ENCODE peak calls at places on chromosome 15, in six cellular contexts. S is K562, A is A549, W is fibroblast of lung, D is body of pancreas, J is lung. R is an unnamed sample.

GRCh38 chr15:81054236-81054635 is 53.5 kb downstream of the TLNRD1 start:
- DNase-seq in S (no peak), A (no peak), W (peak; percentile 40), D (no peak), J (no peak), R (no peak)

GRCh38 chr15:92650966-92651365 is 4.6 kb downstream of the FAM174B start:
- DNase-seq in S (no peak), A (no peak), W (no peak), D (no peak), J (no peak), R (no peak)

GRCh38 chr15:75031773-75032302 is 8.4 kb downstream of the PPCDC start:
- DNase-seq in S (no peak), A (no peak), W (no peak), D (no peak), J (no peak), R (no peak)

GRCh38 chr15:63050737-63051700 is 8.5 kb downstream of the TPM1 start:
- DNase-seq in S (no peak), A (peak; percentile 96), W (peak; percentile 97), D (no peak), J (no peak), R (no peak)

GRCh38 chr15:62444104-62445027 is 279.3 kb upstream of the C2CD4B start:
- DNase-seq in S (no peak), A (no peak), W (peak; percentile 94), D (no peak), J (no peak), R (no peak)

GRCh38 chr15:81117136-81117535 is 16.9 kb upstream of the CFAP161 start:
- DNase-seq in S (no peak), A (no peak), W (peak; percentile 59), D (no peak), J (no peak), R (no peak)

GRCh38 chr15:85646538-85647091 is 148.1 kb downstream of the KLHL25 start:
- DNase-seq in S (no peak), A (no peak), W (peak; percentile 68), D (no peak), J (no peak), R (no peak)

GRCh38 chr15:82572311-82572710 is 32.1 kb upstream of the RPS17 start:
- DNase-seq in S (no peak), A (no peak), W (no peak), D (no peak), J (no peak), R (no peak)

GRCh38 chr15:56871180-56871579 is 47.3 kb upstream of the TCF12 start:
- DNase-seq in S (no peak), A (peak; percentile 53), W (peak; percentile 77), D (no peak), J (no peak), R (no peak)

GRCh38 chr15:82709421-82710207 is at the start of gene AP3B2:
- DNase-seq in S (peak; percentile 94), A (peak; percentile 77), W (peak; percentile 71), D (peak; percentile 75), J (peak; percentile 70), R (peak; percentile 52)

GRCh38 chr15:35669457-35670045 is 123.6 kb upstream of the DPH6 start:
- DNase-seq in S (no peak), A (no peak), W (no peak), D (no peak), J (no peak), R (no peak)

GRCh38 chr15:28899061-28899738 is 13.4 kb downstream of the APBA2 start:
- DNase-seq in S (no peak), A (no peak), W (no peak), D (no peak), J (no peak), R (no peak)

GRCh38 chr15:33048255-33048654 is 146.3 kb downstream of the FMN1 start:
- DNase-seq in S (no peak), A (peak; percentile 24), W (no peak), D (no peak), J (no peak), R (no peak)

GRCh38 chr15:25268166-25268565 is 170.7 kb downstream of the UBE3A start:
- DNase-seq in S (no peak), A (peak; percentile 11), W (no peak), D (no peak), J (no peak), R (no peak)

GRCh38 chr15:92449476-92449875 is 55.8 kb downstream of the ST8SIA2 start:
- DNase-seq in S (no peak), A (no peak), W (peak; percentile 34), D (no peak), J (no peak), R (no peak)

GRCh38 chr15:27639595-27639994 is 459.5 kb downstream of the OCA2 start:
- DNase-seq in S (no peak), A (no peak), W (no peak), D (no peak), J (no peak), R (no peak)

GRCh38 chr15:71800835-71801745 is 9.3 kb upstream of the NR2E3 start:
- DNase-seq in S (peak; percentile 52), A (peak; percentile 96), W (peak; percentile 93), D (peak; percentile 58), J (peak; percentile 49), R (no peak)

GRCh38 chr15:57640935-57641682 is 49.4 kb downstream of the MYZAP start:
- DNase-seq in S (peak; percentile 19), A (peak; percentile 40), W (peak; percentile 31), D (no peak), J (no peak), R (no peak)

GRCh38 chr15:75815811-75816719 is 27.2 kb upstream of the UBE2Q2 start:
- DNase-seq in S (no peak), A (no peak), W (no peak), D (no peak), J (no peak), R (no peak)

GRCh38 chr15:59616390-59616789 is 4.8 kb downstream of the GCNT3 start:
- DNase-seq in S (no peak), A (peak; percentile 34), W (no peak), D (no peak), J (no peak), R (no peak)

GRCh38 chr15:72195101-72195511 is 2.5 kb downstream of the GRAMD2A start:
- DNase-seq in S (no peak), A (peak; percentile 35), W (no peak), D (no peak), J (peak; percentile 53), R (no peak)

GRCh38 chr15:85607842-85608241 is 186.9 kb downstream of the KLHL25 start:
- DNase-seq in S (no peak), A (peak; percentile 51), W (peak; percentile 83), D (no peak), J (no peak), R (no peak)

GRCh38 chr15:29990035-29990434 is 92.7 kb upstream of the GOLGA8J start:
- DNase-seq in S (no peak), A (no peak), W (no peak), D (no peak), J (no peak), R (no peak)
- H3K27ac ChIP-seq in S (no peak overlapping the region), A (no peak overlapping the region), W (no peak overlapping the region), D (no peak overlapping the region), J (no peak overlapping the region), R (no peak overlapping the region)

GRCh38 chr15:31367730-31368344 is 41.2 kb downstream of the KLF13 start:
- DNase-seq in S (no peak), A (no peak), W (no peak), D (no peak), J (no peak), R (no peak)
- H3K27ac ChIP-seq in S (no peak overlapping the region), A (no peak overlapping the region), W (no peak overlapping the region), D (peak overlapping the region; percentile 92), J (peak overlapping the region; percentile 91), R (peak overlapping the region; percentile 94)

GRCh38 chr15:69604050-69604378 is 151.4 kb downstream of the RPLP1 start:
- DNase-seq in S (no peak), A (peak; percentile 85), W (no peak), D (peak; percentile 57), J (no peak), R (no peak)
- H3K27ac ChIP-seq in S (no peak overlapping the region), A (no peak overlapping the region), W (no peak overlapping the region), D (peak overlapping the region; percentile 49), J (no peak overlapping the region), R (no peak overlapping the region)

GRCh38 chr15:95329362-95329761 is 1001.1 kb upstream of the NR2F2 start:
- DNase-seq in S (no peak), A (no peak), W (no peak), D (no peak), J (no peak), R (no peak)
- H3K27ac ChIP-seq in S (no peak overlapping the region), A (no peak overlapping the region), W (no peak overlapping the region), D (no peak overlapping the region), J (no peak overlapping the region), R (no peak overlapping the region)

DNA sequence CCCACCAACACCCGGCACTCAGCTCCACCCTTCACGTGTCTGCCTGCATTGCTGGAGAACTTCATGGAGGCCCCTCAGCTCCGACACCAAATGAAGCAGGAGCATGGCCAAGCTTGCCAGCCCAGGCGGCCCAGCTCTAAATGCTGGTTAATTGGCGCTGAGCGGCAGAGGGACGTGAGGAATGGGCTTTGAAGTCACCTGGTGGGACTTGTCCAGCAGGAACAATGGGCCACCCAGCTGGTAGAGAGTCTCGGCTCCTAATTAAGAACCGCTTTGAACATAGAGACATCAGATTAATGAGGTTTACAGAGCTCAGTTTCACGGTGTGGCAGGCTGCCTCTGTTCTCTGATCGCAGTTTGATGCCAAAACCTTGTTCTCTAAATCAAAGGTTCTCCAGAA is 77.5 kb upstream of the LINGO1 start:
- DNase-seq in S (no peak), A (no peak), W (no peak), D (no peak), J (no peak), R (no peak)
- H3K27ac ChIP-seq in S (no peak overlapping the region), A (no peak overlapping the region), W (no peak overlapping the region), D (no peak overlapping the region), J (no peak overlapping the region), R (no peak overlapping the region)

DNA sequence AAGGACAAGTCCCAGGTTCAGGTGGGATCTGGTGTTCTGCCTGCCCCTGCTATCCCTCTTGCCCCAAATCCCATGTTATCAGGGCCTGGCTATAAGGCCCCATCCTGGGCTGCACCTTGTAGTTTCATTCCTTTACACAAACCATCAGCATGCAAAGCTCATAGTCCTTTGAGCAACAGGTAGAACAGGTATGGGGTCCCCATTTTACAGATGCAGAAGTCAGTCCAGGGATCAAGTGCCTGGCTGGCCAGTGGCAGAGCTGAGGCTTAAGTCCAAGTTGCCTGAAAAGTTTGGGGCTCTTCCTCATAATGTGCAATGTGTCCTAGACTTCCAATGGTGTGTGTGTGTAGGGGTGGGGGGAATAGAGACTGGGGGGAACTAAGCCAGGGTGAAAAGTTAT is 11.9 kb downstream of the RBPMS2 start:
- DNase-seq in S (no peak), A (no peak), W (no peak), D (no peak), J (no peak), R (no peak)
- H3K27ac ChIP-seq in S (no peak overlapping the region), A (no peak overlapping the region), W (no peak overlapping the region), D (no peak overlapping the region), J (no peak overlapping the region), R (no peak overlapping the region)

GRCh38 chr15:96817900-96818299 is 487.4 kb downstream of the NR2F2 start:
- DNase-seq in S (no peak), A (no peak), W (no peak), D (no peak), J (no peak), R (no peak)

GRCh38 chr15:96818861-96819260 is 488.4 kb downstream of the NR2F2 start:
- DNase-seq in S (no peak), A (no peak), W (no peak), D (no peak), J (no peak), R (no peak)
- H3K27ac ChIP-seq in S (no peak overlapping the region), A (no peak overlapping the region), W (no peak overlapping the region), D (no peak overlapping the region), J (no peak overlapping the region), R (no peak overlapping the region)

GRCh38 chr15:31328999-31329639 is 2.5 kb downstream of the KLF13 start:
- DNase-seq in S (peak; percentile 78), A (no peak), W (no peak), D (peak; percentile 66), J (no peak), R (no peak)
- H3K27ac ChIP-seq in S (peak overlapping the region; percentile 62), A (peak overlapping the region; percentile 94), W (peak overlapping the region; percentile 74), D (peak overlapping the region; percentile 99), J (peak overlapping the region; percentile 100), R (peak overlapping the region; percentile 98)

R was measured in naive thymus-derived CD4-positive, alpha-beta T cell.